ENCODE peak calls at places on chromosome 9, in ten cellular contexts. V is GM12865; C is HT1080; M is dermis blood vessel endothelial cell; U is NCI-H526 treated with DMSO at 0.1 percent for 48 hours; Z is AG08396; H is stimulated activated CD4-positive, alpha-beta T cell treated with anti-CD3 and anti-CD28 coated beads, TNF-alpha, amount 100 ng/mL, for 24 hours; J is putamen; G is AG08395; Y is neural progenitor cell. L is an unnamed sample.

GRCh38 chr9:129570450-129571297 is 50.2 kb downstream of the C9orf50 start:
- DNase-seq in V (no peak), C (peak), M (no peak), U (no peak), Z (peak), H (no peak), J (no peak), G (peak), Y (peak), L (no peak)

GRCh38 chr9:89961616-89962341 is 357.0 kb downstream of the GADD45G start:
- DNase-seq in V (no peak), C (no peak), M (no peak), U (no peak), Z (no peak), H (no peak), J (no peak), G (peak), Y (no peak), L (no peak)

GRCh38 chr9:14303526-14303925 is 10.4 kb downstream of the NFIB start:
- DNase-seq in V (no peak), C (no peak), M (no peak), U (no peak), Z (no peak), H (no peak), J (peak), G (no peak), Y (no peak), L (no peak)

GRCh38 chr9:128556276-128556675 is 3.9 kb downstream of the SPTAN1 start:
- DNase-seq in V (peak), C (no peak), M (peak), U (no peak), Z (no peak), H (no peak), J (no peak), G (no peak), Y (no peak), L (no peak)

GRCh38 chr9:137077010-137077747 is at the start of gene UAP1L1:
- DNase-seq in V (peak), C (no peak), M (peak), U (no peak), Z (peak), H (no peak), J (peak), G (peak), Y (peak), L (no peak)

GRCh38 chr9:104586496-104587180 is 12.6 kb downstream of the OR13C5 start:
- DNase-seq in V (no peak), C (no peak), M (no peak), U (no peak), Z (no peak), H (no peak), J (no peak), G (no peak), Y (peak), L (no peak)

GRCh38 chr9:39588056-39588814 is 232.8 kb downstream of the SPATA31A1 start:
- DNase-seq in V (no peak), C (no peak), M (no peak), U (no peak), Z (peak), H (no peak), J (no peak), G (peak), Y (no peak), L (no peak)

GRCh38 chr9:137799630-137799983 is 78.0 kb upstream of the CACNA1B start:
- DNase-seq in V (no peak), C (no peak), M (no peak), U (no peak), Z (no peak), H (no peak), J (no peak), G (no peak), Y (no peak), L (no peak)

GRCh38 chr9:132582786-132583583 is 579 bp downstream of the BARHL1 start:
- DNase-seq in V (no peak), C (no peak), M (no peak), U (no peak), Z (no peak), H (no peak), J (no peak), G (no peak), Y (peak), L (no peak)

GRCh38 chr9:126975327-126976059 is 60.9 kb downstream of the RALGPS1 start:
- DNase-seq in V (no peak), C (no peak), M (no peak), U (no peak), Z (no peak), H (no peak), J (no peak), G (no peak), Y (no peak), L (no peak)

GRCh38 chr9:97307500-97308163 is at the start of gene CCDC180:
- DNase-seq in V (no peak), C (no peak), M (peak), U (no peak), Z (no peak), H (no peak), J (no peak), G (peak), Y (no peak), L (no peak)

GRCh38 chr9:106878943-106879916 is 16.3 kb downstream of the ZNF462 start:
- DNase-seq in V (peak), C (peak), M (peak), U (no peak), Z (peak), H (no peak), J (no peak), G (peak), Y (peak), L (peak)

GRCh38 chr9:88733651-88734470 is 198.9 kb downstream of the NXNL2 start:
- DNase-seq in V (no peak), C (no peak), M (peak), U (no peak), Z (no peak), H (no peak), J (no peak), G (peak), Y (no peak), L (no peak)

GRCh38 chr9:11702529-11702928 is 990.7 kb upstream of the TYRP1 start:
- DNase-seq in V (no peak), C (peak), M (no peak), U (no peak), Z (no peak), H (no peak), J (no peak), G (no peak), Y (no peak), L (peak)

GRCh38 chr9:122099271-122099869 is 6.3 kb upstream of the TTLL11 start:
- DNase-seq in V (peak), C (peak), M (peak), U (no peak), Z (peak), H (peak), J (peak), G (peak), Y (peak), L (no peak)

GRCh38 chr9:128656416-128657343 is at the start of gene DYNC2I2:
- DNase-seq in V (peak), C (peak), M (peak), U (peak), Z (peak), H (peak), J (peak), G (peak), Y (peak), L (peak)

GRCh38 chr9:133453651-133454050 is 6.1 kb upstream of the CACFD1 start:
- DNase-seq in V (no peak), C (no peak), M (no peak), U (no peak), Z (no peak), H (no peak), J (no peak), G (no peak), Y (no peak), L (no peak)